ENCODE peak calls at places on chromosomes 12 and 14, in five cellular contexts. One of them, this sample, is unnamed.
A peak's percentile ranks its signal among the peaks of the same experiment; 100 is the strongest.

GRCh38 chr12:2347137-2347843 is 294.5 kb downstream of the CACNA1C start:
- DNase-seq in fibroblast of gingiva: no peak
- DNase-seq in iris pigment epithelial cell: no peak
- DNase-seq in hippocampal formation: no peak
- DNase-seq in activated T-helper 1 cell treated with anti-CD3 and anti-CD28 coated beads, Interleukin-2, amount 50 U/mL, for 16 hours: no peak
- DNase-seq in this sample: no peak

GRCh38 chr14:56487090-56487667 is 92.4 kb upstream of the TMEM260 start:
- DNase-seq in activated T-helper 1 cell treated with anti-CD3 and anti-CD28 coated beads, Interleukin-2, amount 50 U/mL, for 16 hours: no peak
- DNase-seq in iris pigment epithelial cell: peak; percentile 22
- DNase-seq in hippocampal formation: no peak
- DNase-seq in fibroblast of gingiva: peak; percentile 9
- DNase-seq in this sample: peak; percentile 75

GRCh38 chr14:76699209-76699608 is 62.1 kb upstream of the VASH1 start:
- DNase-seq in iris pigment epithelial cell: no peak
- DNase-seq in hippocampal formation: no peak
- DNase-seq in activated T-helper 1 cell treated with anti-CD3 and anti-CD28 coated beads, Interleukin-2, amount 50 U/mL, for 16 hours: no peak
- DNase-seq in fibroblast of gingiva: no peak
- DNase-seq in this sample: no peak

GRCh38 chr12:92629349-92630065 is 73.3 kb upstream of the PLEKHG7 start:
- DNase-seq in fibroblast of gingiva: no peak
- DNase-seq in hippocampal formation: no peak
- DNase-seq in activated T-helper 1 cell treated with anti-CD3 and anti-CD28 coated beads, Interleukin-2, amount 50 U/mL, for 16 hours: no peak
- DNase-seq in iris pigment epithelial cell: peak; percentile 72
- DNase-seq in this sample: peak; percentile 39

GRCh38 chr12:98909749-98910148 is 264.7 kb downstream of the APAF1 start:
- DNase-seq in hippocampal formation: no peak
- DNase-seq in iris pigment epithelial cell: no peak
- DNase-seq in fibroblast of gingiva: no peak
- DNase-seq in activated T-helper 1 cell treated with anti-CD3 and anti-CD28 coated beads, Interleukin-2, amount 50 U/mL, for 16 hours: no peak
- DNase-seq in this sample: no peak

GRCh38 chr14:63269561-63270225 is 49.0 kb downstream of the GPHB5 start:
- DNase-seq in fibroblast of gingiva: no peak
- DNase-seq in iris pigment epithelial cell: no peak
- DNase-seq in activated T-helper 1 cell treated with anti-CD3 and anti-CD28 coated beads, Interleukin-2, amount 50 U/mL, for 16 hours: no peak
- DNase-seq in hippocampal formation: no peak
- DNase-seq in this sample: no peak

GRCh38 chr12:82650627-82651337 is 35.9 kb upstream of the TMTC2 start:
- DNase-seq in activated T-helper 1 cell treated with anti-CD3 and anti-CD28 coated beads, Interleukin-2, amount 50 U/mL, for 16 hours: no peak
- DNase-seq in hippocampal formation: no peak
- DNase-seq in iris pigment epithelial cell: peak; percentile 72
- DNase-seq in fibroblast of gingiva: no peak
- DNase-seq in this sample: peak; percentile 19

GRCh38 chr12:12379831-12380730 is 23.2 kb downstream of the BORCS5 start:
- DNase-seq in activated T-helper 1 cell treated with anti-CD3 and anti-CD28 coated beads, Interleukin-2, amount 50 U/mL, for 16 hours: no peak
- DNase-seq in iris pigment epithelial cell: no peak
- DNase-seq in fibroblast of gingiva: no peak
- DNase-seq in hippocampal formation: no peak
- DNase-seq in this sample: peak; percentile 33

GRCh38 chr12:46450279-46450748 is 77.7 kb upstream of the SLC38A2 start:
- DNase-seq in iris pigment epithelial cell: no peak
- DNase-seq in hippocampal formation: no peak
- DNase-seq in activated T-helper 1 cell treated with anti-CD3 and anti-CD28 coated beads, Interleukin-2, amount 50 U/mL, for 16 hours: no peak
- DNase-seq in fibroblast of gingiva: no peak
- DNase-seq in this sample: no peak

This sample was measured in adipocyte.